ENCODE peak calls at places on chromosomes 12 and 14, in eight cellular contexts. K is HepG2, P is astrocyte, X is PC-3, Z is stomach, O is endodermal cell, U is PC-9, Y is GM23338. C is an unnamed sample.

GRCh38 chr12:129773170-129773493 is 130.7 kb downstream of the TMEM132D start:
- DNase-seq in X (no peak), Z (no peak), U (no peak), Y (no peak), K (no peak), P (no peak), O (no peak), C (no peak)

GRCh38 chr12:116133149-116133548 is 144.3 kb downstream of the MED13L start:
- DNase-seq in K (peak; percentile 78), Z (no peak), P (no peak), U (no peak), X (peak; percentile 43), Y (no peak), O (no peak), C (no peak)

GRCh38 chr14:93430319-93430801 is 379 bp upstream of the UNC79 start:
- DNase-seq in P (peak; percentile 16), O (peak; percentile 88), U (no peak), X (no peak), Y (peak; percentile 91), Z (no peak), K (no peak), C (no peak)

GRCh38 chr12:110737532-110737931 is 5.2 kb downstream of the PPP1CC start:
- DNase-seq in O (peak; percentile 53), Z (no peak), P (no peak), X (no peak), K (no peak), Y (no peak), U (no peak), C (no peak)

GRCh38 chr14:42804146-42804545 is 1197.5 kb downstream of the LRFN5 start:
- DNase-seq in Y (no peak), O (no peak), K (no peak), Z (no peak), U (no peak), X (no peak), P (no peak), C (no peak)

GRCh38 chr12:47385587-47385986 is 305.8 kb upstream of the AMIGO2 start:
- DNase-seq in K (no peak), P (no peak), U (no peak), O (no peak), Z (no peak), Y (peak; percentile 5), X (no peak), C (no peak)

GRCh38 chr12:40829738-40830144 is 137.5 kb downstream of the CNTN1 start:
- DNase-seq in X (peak; percentile 65), O (no peak), Y (no peak), U (no peak), Z (no peak), P (no peak), K (no peak), C (no peak)

GRCh38 chr12:51827925-51828818 is 20.3 kb downstream of the FIGNL2 start:
- DNase-seq in P (peak; percentile 81), Z (peak; percentile 70), X (peak; percentile 86), U (peak; percentile 32), Y (no peak), O (no peak), K (no peak), C (no peak)

GRCh38 chr12:57740656-57741412 is 2.3 kb upstream of the AGAP2 start:
- DNase-seq in Z (no peak), O (no peak), Y (no peak), U (no peak), X (no peak), P (no peak), K (no peak), C (peak; percentile 74)

GRCh38 chr14:105857816-105858675 is 331.7 kb downstream of the TMEM121 start:
- DNase-seq in Y (no peak), P (no peak), X (no peak), K (no peak), Z (no peak), O (peak; percentile 21), U (no peak), C (peak; percentile 12)

GRCh38 chr12:127550271-127550670 is 716.7 kb upstream of the TMEM132C start:
- DNase-seq in U (peak; percentile 5), Z (no peak), O (no peak), K (no peak), P (peak; percentile 91), Y (no peak), X (peak; percentile 87), C (no peak)

GRCh38 chr14:57921377-57921776 is 55.5 kb upstream of the SLC35F4 start:
- DNase-seq in Z (no peak), Y (no peak), K (no peak), P (no peak), U (no peak), X (no peak), O (no peak), C (no peak)

GRCh38 chr14:91780452-91780851 is 48.6 kb upstream of the CATSPERB start:
- DNase-seq in X (no peak), U (no peak), O (no peak), Y (no peak), P (no peak), Z (no peak), K (peak; percentile 45), C (no peak)

GRCh38 chr14:61812347-61813100 is 50.3 kb downstream of the SNAPC1 start:
- DNase-seq in X (no peak), P (peak; percentile 3), Y (peak; percentile 73), Z (no peak), K (no peak), O (peak; percentile 81), U (no peak), C (no peak)

GRCh38 chr12:53495903-53496751 is 3.1 kb downstream of the MAP3K12 start:
- DNase-seq in X (no peak), Y (peak; percentile 83), O (peak; percentile 90), K (peak; percentile 63), P (no peak), Z (no peak), U (peak; percentile 78), C (no peak)

GRCh38 chr12:107929436-107929835 is 154.9 kb downstream of the ASCL4 start:
- DNase-seq in U (no peak), Z (no peak), Y (peak; percentile 80), P (peak; percentile 22), K (peak; percentile 35), O (peak; percentile 76), X (peak; percentile 75), C (no peak)

GRCh38 chr14:71169028-71169427 is 261.8 kb downstream of the PCNX1 start:
- DNase-seq in U (no peak), X (no peak), K (no peak), Y (no peak), Z (no peak), P (no peak), O (no peak), C (no peak)

GRCh38 chr12:8156845-8157244 is at the start of gene ZNF705A:
- DNase-seq in Y (no peak), K (peak; percentile 29), Z (no peak), O (no peak), X (peak; percentile 56), P (peak; percentile 85), U (no peak), C (no peak)

DNA sequence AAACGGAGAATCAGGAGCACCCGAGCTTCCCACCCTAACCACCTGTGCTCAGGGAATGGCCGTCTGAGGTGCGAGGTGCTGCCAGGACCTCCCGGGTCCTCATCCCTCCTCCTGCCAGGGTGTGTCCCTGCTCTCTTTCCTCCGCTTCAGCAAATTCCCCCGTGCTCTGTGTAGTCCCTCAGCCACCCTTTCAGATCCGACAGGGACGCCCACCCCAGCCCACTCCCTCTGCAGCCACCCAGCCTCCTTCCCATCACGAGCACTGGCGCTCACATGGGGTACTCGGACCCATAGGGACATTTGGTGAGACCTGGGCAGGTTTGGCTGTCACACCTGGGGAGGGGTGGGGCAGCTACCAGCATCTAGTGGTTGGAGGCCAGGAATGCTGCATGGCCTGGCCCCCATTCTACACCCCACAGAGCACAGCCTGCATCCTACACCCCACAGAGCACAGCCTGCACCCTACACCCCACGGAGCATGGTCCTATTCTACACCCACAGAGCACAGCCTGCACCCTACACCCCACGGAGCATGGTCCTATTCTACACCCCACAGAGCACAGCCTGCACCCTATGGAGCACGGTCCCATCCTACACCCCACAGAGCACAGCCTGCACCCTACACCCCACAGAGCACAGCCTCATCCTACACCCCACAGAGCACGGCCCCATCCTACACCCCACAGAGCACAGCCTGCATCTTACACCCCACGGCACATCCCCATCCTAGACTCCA is 12.7 kb downstream of the GALNT9 start:
- DNase-seq in K (no peak), P (no peak), Z (no peak), Y (no peak), O (no peak), U (no peak), X (no peak), C (no peak)
- H3K27me3 ChIP-seq in K (peaks cover 24% of the 10 kb centered on the region), P (no peaks in the 10 kb centered on the region), Z (peaks cover 74% of the 10 kb centered on the region), Y (no peaks in the 10 kb centered on the region), O (no peaks in the 10 kb centered on the region), U (peaks cover 88% of the 10 kb centered on the region), X (peaks cover 38% of the 10 kb centered on the region), C (peaks cover 5% of the 10 kb centered on the region)

DNA sequence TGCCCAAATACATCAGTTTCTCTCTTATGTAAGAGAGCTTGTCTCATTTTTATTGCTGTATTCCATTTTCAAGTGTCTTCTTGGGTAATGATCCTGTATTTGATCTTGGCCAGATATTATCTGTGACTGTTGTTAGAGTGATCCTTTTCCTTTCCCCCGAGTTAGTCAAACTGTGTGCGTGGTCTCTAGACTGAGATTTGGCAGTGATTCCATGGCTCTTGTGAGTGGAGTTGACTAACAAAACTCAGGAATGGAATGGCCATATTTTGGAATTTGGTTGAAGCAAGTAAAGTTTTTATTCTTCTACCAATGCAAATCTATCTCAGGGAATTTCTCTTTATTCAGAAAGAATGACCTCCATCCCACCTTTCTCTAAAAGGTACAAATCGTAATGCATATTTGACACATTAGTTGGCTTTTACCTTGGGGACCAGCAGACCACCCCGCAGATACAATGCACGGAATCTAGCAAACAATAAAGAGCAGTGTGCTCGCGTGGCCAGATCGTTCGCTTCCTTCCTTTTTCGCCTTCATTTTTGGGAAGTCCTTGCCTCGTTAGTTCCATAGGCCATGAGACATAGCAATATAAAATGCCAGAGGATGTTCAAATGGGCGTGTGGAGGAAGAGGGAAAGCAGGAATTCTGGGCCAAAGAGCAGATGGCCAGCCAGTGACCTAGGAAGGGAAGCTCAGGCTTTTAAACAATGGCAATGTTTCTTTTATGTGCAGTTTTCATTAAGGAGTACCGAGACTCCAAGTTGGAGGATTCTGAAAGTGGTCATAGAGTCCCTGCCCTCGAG is 24.4 kb downstream of the ETV6 start:
- DNase-seq in P (no peak), Z (no peak), O (no peak), X (no peak), Y (no peak), U (no peak), K (no peak), C (no peak)
- TF ChIP-seq CTCF in P (no peak), Z (no peak), O (no peak), X (no peak), Y (no peak), U (no peak), K (no peak), C (no peak)

GRCh38 chr12:14390885-14391530 is 25.5 kb downstream of the ATF7IP start:
- DNase-seq in O (no peak), X (no peak), P (no peak), K (no peak), U (no peak), Z (no peak), Y (no peak), C (no peak)
- H3K27ac ChIP-seq in O (no peak overlapping the region), X (no peak overlapping the region), P (no peak overlapping the region), K (no peak overlapping the region), U (no peak overlapping the region), Z (peak overlapping the region; percentile 42), Y (peak overlapping the region; percentile 7), C (peak overlapping the region; percentile 40)

DNA sequence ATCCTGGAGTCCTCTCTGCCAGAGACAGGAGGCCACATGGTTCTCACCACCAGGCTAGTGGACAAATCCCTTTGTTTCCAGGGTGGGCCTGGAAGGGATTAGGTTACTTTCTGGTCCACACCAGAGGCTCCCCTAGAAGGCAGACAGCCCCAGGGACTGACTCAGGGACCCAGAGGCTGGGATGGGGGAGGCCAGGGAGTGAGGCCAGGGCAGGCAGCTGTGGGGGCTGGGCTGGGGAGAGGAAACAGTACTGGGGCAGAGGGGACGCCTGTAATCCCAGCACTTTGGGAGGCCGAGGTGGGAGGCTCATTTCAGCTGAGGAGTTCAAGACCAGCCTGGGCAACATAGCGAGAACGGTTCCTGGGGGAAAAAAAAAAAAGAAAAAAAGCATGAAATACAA is 64.7 kb downstream of the TNFAIP2 start:
- DNase-seq in U (no peak), O (no peak), Y (no peak), X (no peak), Z (no peak), P (no peak), K (no peak), C (no peak)
- H3K27me3 ChIP-seq in U (no peaks in the 10 kb centered on the region), O (no peaks in the 10 kb centered on the region), Y (peaks cover 40% of the 10 kb centered on the region), X (no peaks in the 10 kb centered on the region), Z (peaks cover 42% of the 10 kb centered on the region), P (peaks cover 42% of the 10 kb centered on the region), K (no peaks in the 10 kb centered on the region), C (peaks cover 40% of the 10 kb centered on the region)